ENCODE peak calls at places on chromosomes 13 and 19, in four cellular contexts. K, T, F and B are unnamed samples.

GRCh38 chr13:68369739-68370138 is 1139.6 kb upstream of the PCDH9 start:
- DNase-seq in T (no peak), K (no peak), F (peak), B (no peak)

GRCh38 chr13:73018336-73018735 is 40.5 kb upstream of the KLF5 start:
- DNase-seq in F (no peak), T (no peak), K (peak), B (no peak)

GRCh38 chr19:41887711-41888382 is 4.9 kb downstream of the ARHGEF1 start:
- DNase-seq in K (peak), T (peak), F (peak), B (no peak)

GRCh38 chr19:15115080-15115479 is 7.9 kb downstream of the SYDE1 start:
- DNase-seq in F (no peak), T (no peak), K (peak), B (no peak)

GRCh38 chr19:3609779-3610719 is 3.4 kb upstream of the TBXA2R start:
- DNase-seq in T (no peak), F (no peak), K (no peak), B (no peak)

GRCh38 chr13:76715621-76716020 is 170.6 kb downstream of the KCTD12 start:
- DNase-seq in T (no peak), F (no peak), K (no peak), B (no peak)

GRCh38 chr13:46172531-46172991 is 9.4 kb downstream of the LCP1 start:
- DNase-seq in K (no peak), F (no peak), T (no peak), B (no peak)

GRCh38 chr13:114059946-114060860 is 72.2 kb downstream of the RASA3 start:
- DNase-seq in T (no peak), K (no peak), F (no peak), B (no peak)

GRCh38 chr19:10797078-10797477 is 38.9 kb downstream of the TMED1 start:
- DNase-seq in K (no peak), T (no peak), F (no peak), B (no peak)

GRCh38 chr19:18294467-18294864 is 13.0 kb upstream of the JUND start:
- DNase-seq in K (no peak), T (peak), F (no peak), B (no peak)

GRCh38 chr13:95182570-95183285 is 118.5 kb downstream of the ABCC4 start:
- DNase-seq in K (no peak), T (no peak), F (no peak), B (no peak)

GRCh38 chr13:99310382-99311031 is 3.3 kb upstream of the GPR183 start:
- DNase-seq in T (no peak), K (peak), F (peak), B (no peak)

GRCh38 chr13:43348397-43348796 is 325.0 kb downstream of the DNAJC15 start:
- DNase-seq in F (no peak), K (peak), T (no peak), B (no peak)

GRCh38 chr13:91347996-91348905 is 764 bp downstream of the MIR17HG start:
- DNase-seq in K (no peak), F (peak), T (no peak), B (peak)

GRCh38 chr13:29497137-29497654 is 98.3 kb downstream of the SLC7A1 start:
- DNase-seq in F (peak), T (no peak), K (peak), B (no peak)

GRCh38 chr19:15025237-15025636 is 24.0 kb upstream of the CASP14 start:
- DNase-seq in T (no peak), K (no peak), F (no peak), B (no peak)

GRCh38 chr19:29378126-29378525 is 147.7 kb upstream of the VSTM2B start:
- DNase-seq in F (no peak), K (no peak), T (peak), B (no peak)

GRCh38 chr19:2371656-2372055 is 11.6 kb downstream of the TMPRSS9 start:
- DNase-seq in K (peak), T (no peak), F (peak), B (no peak)

GRCh38 chr13:96053003-96053703 is at the start of gene UGGT2:
- DNase-seq in K (peak), F (peak), T (peak), B (peak)

GRCh38 chr19:43624933-43625332 is 5.5 kb upstream of the ZNF428 start:
- DNase-seq in K (peak), F (peak), T (peak), B (no peak)

GRCh38 chr19:811007-811434 is 10.7 kb downstream of the PLPPR3 start:
- DNase-seq in T (peak), K (no peak), F (no peak), B (no peak)

GRCh38 chr13:22028831-22029230 is 358.0 kb downstream of the FGF9 start:
- DNase-seq in F (no peak), K (no peak), T (no peak), B (no peak)

GRCh38 chr19:2607712-2608601 is 94.5 kb downstream of the GNG7 start:
- DNase-seq in T (no peak), F (no peak), K (no peak), B (no peak)

GRCh38 chr13:110352735-110353134 is 45.7 kb downstream of the COL4A2 start:
- DNase-seq in F (no peak), T (peak), K (no peak), B (no peak)
- H3K27ac ChIP-seq in F (no peak), T (no peak), K (no peak), B (no peak)

GRCh38 chr19:38452430-38453366 is 19.2 kb downstream of the RYR1 start:
- DNase-seq in T (peak), F (no peak), K (no peak), B (no peak)
- H2AFZ ChIP-seq in T (no peak), F (no peak), K (no peak), B (no peak)

GRCh38 chr13:24071016-24071415 is 89.5 kb upstream of the SPATA13 start:
- DNase-seq in T (no peak), F (no peak), K (no peak), B (no peak)
- H2BK15ac ChIP-seq in T (no peak), F (no peak), K (no peak), B (no peak)

GRCh38 chr13:23378009-23378632 is 55.4 kb downstream of the SACS start:
- DNase-seq in F (peak), T (no peak), K (peak), B (no peak)

GRCh38 chr13:23367907-23368306 is 65.6 kb downstream of the SACS start:
- DNase-seq in K (no peak), F (no peak), T (no peak), B (no peak)

GRCh38 chr13:23377603-23378002 is 55.9 kb downstream of the SACS start:
- DNase-seq in K (no peak), T (no peak), F (no peak), B (no peak)

GRCh38 chr13:23375007-23375971 is 58.2 kb downstream of the SACS start:
- DNase-seq in T (peak), F (peak), K (peak), B (peak)

GRCh38 chr13:23372264-23372905 is 61.1 kb downstream of the SACS start:
- DNase-seq in F (no peak), K (peak), T (no peak), B (no peak)
- H3K27ac ChIP-seq in F (no peak), K (peak), T (no peak), B (no peak)

GRCh38 chr19:11964496-11964857 is 363 bp upstream of the ZNF763 start:
- DNase-seq in F (no peak), K (no peak), T (no peak), B (no peak)
- H2AFZ ChIP-seq in F (no peak), K (peak), T (no peak), B (peak)

GRCh38 chr13:47252627-47253026 is 355.8 kb upstream of the HTR2A start:
- DNase-seq in K (peak), F (no peak), T (no peak), B (no peak)
- H2BK15ac ChIP-seq in K (no peak), F (no peak), T (no peak), B (no peak)

GRCh38 chr13:70107125-70107497 is 515 bp upstream of the ATXN8OS start:
- DNase-seq in F (no peak), T (no peak), K (no peak), B (no peak)

GRCh38 chr13:70107498-70108271 is at the start of gene ATXN8OS:
- DNase-seq in F (peak), T (peak), K (no peak), B (peak)

GRCh38 chr13:70104481-70104880 is 3.1 kb upstream of the ATXN8OS start:
- DNase-seq in K (no peak), T (no peak), F (no peak), B (no peak)

GRCh38 chr13:70108276-70108845 is at the start of gene KLHL1:
- DNase-seq in K (no peak), T (no peak), F (no peak), B (no peak)
- H3K27ac ChIP-seq in K (no peak), T (no peak), F (no peak), B (no peak)

GRCh38 chr13:110949628-110950027 is 34.8 kb upstream of the ANKRD10 start:
- DNase-seq in K (no peak), T (no peak), F (no peak), B (no peak)

GRCh38 chr13:110950356-110950755 is 35.5 kb upstream of the ANKRD10 start:
- DNase-seq in T (no peak), F (no peak), K (no peak), B (no peak)

GRCh38 chr13:110949116-110949515 is 34.2 kb upstream of the ANKRD10 start:
- DNase-seq in T (no peak), K (no peak), F (no peak), B (no peak)

GRCh38 chr13:110953416-110953815 is 38.5 kb upstream of the ANKRD10 start:
- DNase-seq in F (no peak), T (no peak), K (no peak), B (no peak)

GRCh38 chr13:110950819-110951570 is 36.1 kb upstream of the ANKRD10 start:
- DNase-seq in T (no peak), K (no peak), F (no peak), B (no peak)
- H2AFZ ChIP-seq in T (no peak), K (no peak), F (no peak), B (no peak)